ENCODE peak calls at places on chromosomes 7 and 10, in seven cellular contexts. J is right atrium auricular region, K is tibial artery, V is neuronal stem cell, B is right lobe of liver, M is ovary, L is IMR-90. E is an unnamed sample.

GRCh38 chr10:6045600-6046457 is 16.3 kb downstream of the IL2RA start:
- DNase-seq in J (no peak), K (no peak), V (no peak), B (no peak), M (no peak), L (no peak), E (no peak)

GRCh38 chr10:127715782-127716378 is 21.1 kb upstream of the FOXI2 start:
- DNase-seq in J (no peak), K (no peak), V (no peak), B (no peak), M (no peak), L (no peak), E (peak; percentile 14)

GRCh38 chr10:91576096-91576545 is 56.8 kb downstream of the PPP1R3C start:
- DNase-seq in J (no peak), K (no peak), V (no peak), B (no peak), M (no peak), L (peak; percentile 31), E (no peak)

GRCh38 chr7:37342665-37343471 is 105.8 kb downstream of the ELMO1 start:
- DNase-seq in J (no peak), K (no peak), V (no peak), B (peak; percentile 58), M (no peak), L (no peak), E (peak; percentile 60)

GRCh38 chr10:2891073-2891769 is 176.1 kb upstream of the PFKP start:
- DNase-seq in J (peak; percentile 40), K (no peak), V (no peak), B (no peak), M (no peak), L (no peak), E (no peak)

GRCh38 chr7:39406464-39406863 is 159.7 kb upstream of the YAE1 start:
- DNase-seq in J (no peak), K (no peak), V (no peak), B (peak; percentile 62), M (no peak), L (no peak), E (no peak)

GRCh38 chr10:84541289-84541637 is 212.9 kb downstream of the CCSER2 start:
- DNase-seq in J (no peak), K (no peak), V (no peak), B (no peak), M (no peak), L (no peak), E (no peak)

GRCh38 chr10:61974611-61975010 is 73.1 kb downstream of the ARID5B start:
- DNase-seq in J (no peak), K (peak; percentile 83), V (no peak), B (no peak), M (peak; percentile 36), L (peak; percentile 75), E (no peak)

GRCh38 chr10:122168598-122168997 is 102.5 kb upstream of the BTBD16 start:
- DNase-seq in J (no peak), K (no peak), V (no peak), B (no peak), M (no peak), L (no peak), E (no peak)

GRCh38 chr7:156795415-156795814 is 97.6 kb downstream of the LMBR1 start:
- DNase-seq in J (no peak), K (no peak), V (no peak), B (no peak), M (no peak), L (no peak), E (no peak)

GRCh38 chr10:49768731-49769130 is 6.6 kb upstream of the OGDHL start:
- DNase-seq in J (no peak), K (no peak), V (no peak), B (no peak), M (no peak), L (no peak), E (no peak)

GRCh38 chr7:107843184-107843583 is 40.2 kb upstream of the SLC26A3 start:
- DNase-seq in J (no peak), K (no peak), V (no peak), B (no peak), M (no peak), L (no peak), E (no peak)

GRCh38 chr10:33506838-33507661 is 172.6 kb upstream of the NRP1 start:
- DNase-seq in J (no peak), K (no peak), V (no peak), B (no peak), M (no peak), L (peak; percentile 13), E (no peak)

GRCh38 chr10:5971315-5971832 is 6.0 kb downstream of the IL15RA start:
- DNase-seq in J (peak; percentile 59), K (no peak), V (no peak), B (peak; percentile 83), M (no peak), L (no peak), E (no peak)

DNA sequence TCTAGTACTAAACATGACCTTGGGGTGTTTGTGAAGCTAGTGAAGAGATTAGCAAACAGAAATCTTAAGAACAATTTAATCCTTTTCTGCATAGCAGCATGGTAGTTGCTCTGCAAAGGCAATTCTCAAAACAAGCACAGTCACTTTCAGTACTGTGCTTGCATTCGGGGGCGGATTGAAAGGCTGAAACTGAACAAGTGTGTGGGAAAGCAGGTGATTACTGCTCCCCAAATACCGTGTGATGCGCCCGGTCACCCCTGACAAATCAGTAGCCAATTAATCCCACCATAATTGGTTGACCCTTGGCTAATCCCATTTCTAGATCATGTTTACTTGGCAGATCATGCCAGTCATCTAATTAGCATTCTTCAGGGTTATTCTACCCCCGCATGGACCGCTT is 76.6 kb upstream of the ADRB1 start:
- DNase-seq in J (peak; percentile 9), K (no peak), V (no peak), B (no peak), M (no peak), L (no peak), E (no peak)
- H3K9me3 ChIP-seq in J (no peaks in the 10 kb centered on the region), K (no peaks in the 10 kb centered on the region), V (no peaks in the 10 kb centered on the region), B (no peaks in the 10 kb centered on the region), M (no peaks in the 10 kb centered on the region), L (no peaks in the 10 kb centered on the region), E (peaks cover 2% of the 10 kb centered on the region)

DNA sequence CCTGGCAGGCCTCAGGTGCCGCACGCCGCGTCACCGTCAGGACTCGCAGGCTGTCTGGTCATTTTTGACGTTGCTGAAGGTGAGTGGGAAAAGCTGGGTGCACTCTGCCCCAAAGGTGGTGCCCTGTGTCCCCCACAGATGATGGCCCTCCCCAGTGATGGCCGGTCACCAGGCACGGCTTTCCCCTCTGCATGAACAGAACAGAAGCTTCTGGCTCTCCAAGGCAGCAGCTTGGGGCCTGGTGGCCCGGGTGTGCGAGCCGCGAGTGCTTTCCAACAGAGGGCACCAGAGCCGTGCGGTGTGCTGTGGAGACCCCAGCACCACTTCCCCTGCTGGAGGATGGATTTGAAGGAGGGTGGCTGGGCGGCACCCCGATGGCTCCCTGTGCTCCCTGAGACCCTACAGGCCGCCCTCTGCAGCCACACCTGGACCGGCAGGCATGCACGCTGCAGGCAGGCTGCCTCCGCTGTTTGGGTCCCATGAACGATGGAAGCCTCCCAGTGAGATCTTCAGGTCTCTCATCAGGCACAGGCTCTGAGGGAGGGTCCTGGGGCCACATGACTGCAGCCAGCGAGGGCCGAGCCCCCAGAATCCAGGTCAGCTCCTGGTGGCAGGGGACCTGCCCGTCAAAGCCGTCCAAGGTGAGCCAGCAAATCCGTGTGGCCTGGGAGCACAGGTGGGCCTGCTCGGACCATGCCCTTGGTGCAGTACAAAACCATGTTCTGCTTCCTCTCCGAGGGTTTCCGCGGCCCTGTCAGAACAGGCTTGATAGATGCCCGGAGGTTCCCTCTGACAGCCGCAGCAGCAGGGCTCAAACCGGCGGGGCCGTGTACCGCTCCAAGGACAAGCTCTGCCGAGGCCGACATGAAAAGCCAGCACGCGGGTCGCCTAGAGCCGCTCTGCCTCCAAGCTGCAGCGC is 195.4 kb downstream of the EBF3 start:
- DNase-seq in J (peak; percentile 49), K (peak; percentile 5), V (peak; percentile 11), B (peak; percentile 43), M (no peak), L (no peak), E (no peak)
- H3K9me3 ChIP-seq in J (no peaks in the 10 kb centered on the region), K (no peaks in the 10 kb centered on the region), V (no peaks in the 10 kb centered on the region), B (no peaks in the 10 kb centered on the region), M (no peaks in the 10 kb centered on the region), L (peaks cover 33% of the 10 kb centered on the region), E (no peaks in the 10 kb centered on the region)

DNA sequence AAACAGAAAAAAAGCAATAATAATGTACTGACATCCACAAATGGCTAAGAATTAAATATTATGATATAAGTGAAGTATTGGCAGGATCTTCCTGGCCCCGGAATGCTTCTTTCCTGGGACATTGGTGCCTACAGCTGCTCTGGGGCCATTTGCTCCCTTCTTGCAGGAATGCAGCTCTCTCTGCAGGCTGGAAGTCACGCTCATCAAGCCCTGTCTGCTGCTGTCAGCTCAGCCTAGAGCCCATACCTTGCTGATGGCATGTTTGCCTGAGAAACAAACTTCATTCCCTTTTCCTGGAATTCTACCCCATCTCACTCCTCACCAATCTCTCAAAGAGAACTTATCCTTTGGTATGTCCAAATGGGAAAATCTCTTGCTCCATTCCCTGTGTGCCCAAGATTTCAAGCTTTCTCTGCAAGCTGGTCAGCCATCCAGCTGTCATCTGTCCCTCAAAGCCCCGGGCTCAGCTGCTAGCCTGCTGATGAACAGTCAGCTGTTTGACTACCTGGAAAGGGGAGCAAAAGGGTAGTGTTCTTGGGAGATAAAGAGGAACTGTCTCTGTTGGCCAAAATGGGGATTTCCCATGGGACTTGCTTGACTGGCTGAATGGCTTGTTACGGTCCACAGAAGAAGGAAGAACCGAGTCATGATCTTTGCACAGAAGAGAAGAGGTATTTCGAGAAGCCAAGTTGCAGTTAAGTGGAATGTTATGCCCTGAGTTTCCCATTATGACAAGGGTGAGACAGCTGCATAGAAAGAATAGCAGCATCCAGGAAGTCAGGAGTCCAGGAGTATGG is 12.0 kb upstream of the RASSF4 start:
- DNase-seq in J (peak; percentile 47), K (no peak), V (no peak), B (no peak), M (no peak), L (no peak), E (no peak)
- H3K9me3 ChIP-seq in J (no peaks in the 10 kb centered on the region), K (no peaks in the 10 kb centered on the region), V (no peaks in the 10 kb centered on the region), B (no peaks in the 10 kb centered on the region), M (no peaks in the 10 kb centered on the region), L (peaks cover 2% of the 10 kb centered on the region), E (peaks cover 12% of the 10 kb centered on the region)

DNA sequence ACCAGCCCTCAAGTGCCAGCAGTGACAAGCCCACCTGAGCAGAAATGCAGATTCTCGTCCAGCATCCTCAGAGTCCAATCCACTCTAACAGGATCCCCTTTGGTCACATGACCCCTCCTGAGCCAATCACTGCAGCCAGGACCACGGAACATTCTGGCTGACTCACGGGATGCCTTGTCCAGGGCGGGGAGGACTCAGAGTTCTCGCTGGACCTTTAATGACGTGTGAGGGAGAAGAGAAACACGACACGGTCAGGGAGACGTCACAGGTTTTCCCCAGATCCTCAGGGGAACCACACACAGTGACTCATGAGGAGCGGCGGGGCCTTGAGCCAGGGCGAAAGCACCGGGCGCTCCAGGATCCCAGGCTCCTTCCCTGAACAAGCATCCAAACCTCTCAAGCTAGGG is 155.7 kb downstream of the PTPRN2 start:
- DNase-seq in J (peak; percentile 72), K (peak; percentile 39), V (no peak), B (no peak), M (peak; percentile 55), L (peak; percentile 28), E (no peak)
- H3K9me3 ChIP-seq in J (no peaks in the 10 kb centered on the region), K (no peaks in the 10 kb centered on the region), V (no peaks in the 10 kb centered on the region), B (no peaks in the 10 kb centered on the region), M (no peaks in the 10 kb centered on the region), L (peaks cover 43% of the 10 kb centered on the region), E (no peaks in the 10 kb centered on the region)

DNA sequence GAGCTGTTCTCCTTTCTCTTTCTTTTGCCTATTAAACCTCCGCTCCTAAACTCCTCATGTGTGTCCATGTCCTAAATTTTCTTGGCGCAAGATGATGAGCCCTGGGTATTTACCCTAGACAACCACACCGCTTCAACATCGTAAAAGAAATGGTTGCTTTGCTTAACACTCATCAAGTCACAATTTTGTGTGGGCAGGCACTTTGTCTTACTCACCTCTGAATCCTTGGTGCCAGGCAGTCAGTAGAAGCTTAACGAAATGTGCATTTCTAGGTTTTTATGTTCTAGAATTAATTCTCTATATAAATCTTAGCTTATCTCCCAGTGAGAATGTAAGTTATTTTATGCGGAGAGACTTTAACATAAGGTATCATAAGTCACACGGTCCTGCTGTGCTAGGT is 478.7 kb downstream of the CALN1 start:
- DNase-seq in J (no peak), K (no peak), V (no peak), B (no peak), M (no peak), L (no peak), E (no peak)
- H3K9me3 ChIP-seq in J (no peaks in the 10 kb centered on the region), K (no peaks in the 10 kb centered on the region), V (no peaks in the 10 kb centered on the region), B (no peaks in the 10 kb centered on the region), M (no peaks in the 10 kb centered on the region), L (peaks cover 16% of the 10 kb centered on the region), E (peaks cover 4% of the 10 kb centered on the region)